ENCODE peak calls at places on chromosomes 3 and 15, in seven cellular contexts. S is activated B cell treated with CpG ODN at 0.5 μM for 24 hours; O is CD4-positive, alpha-beta T cell; B is lower leg skin; G is mesothelial cell of epicardium; W is GM20000; D is fibroblast of mammary gland. P is an unnamed sample.

GRCh38 chr3:11413071-11413470 is 140.9 kb downstream of the ATG7 start:
- DNase-seq in S (no peak), O (no peak), B (no peak), G (no peak), W (no peak), D (no peak), P (no peak)

GRCh38 chr3:46356909-46357308 is 3.0 kb downstream of the CCR2 start:
- DNase-seq in S (no peak), O (no peak), B (no peak), G (no peak), W (no peak), D (no peak), P (no peak)

GRCh38 chr3:14118400-14119165 is 6.1 kb downstream of the CHCHD4 start:
- DNase-seq in S (no peak), O (no peak), B (no peak), G (peak), W (peak), D (peak), P (no peak)

GRCh38 chr15:40486066-40486770 is 15.4 kb downstream of the CHST14 start:
- DNase-seq in S (no peak), O (no peak), B (no peak), G (no peak), W (no peak), D (no peak), P (no peak)

GRCh38 chr15:66400351-66400774 is 13.7 kb downstream of the MAP2K1 start:
- DNase-seq in S (no peak), O (no peak), B (no peak), G (no peak), W (no peak), D (peak), P (no peak)

GRCh38 chr3:4821975-4822374 is 157.3 kb upstream of the BHLHE40 start:
- DNase-seq in S (no peak), O (peak), B (no peak), G (no peak), W (no peak), D (no peak), P (no peak)

GRCh38 chr3:149267565-149267964 is 45.9 kb upstream of the CP start:
- DNase-seq in S (no peak), O (no peak), B (no peak), G (no peak), W (no peak), D (no peak), P (no peak)

GRCh38 chr3:122864498-122864897 is 69.6 kb downstream of the SLC49A4 start:
- DNase-seq in S (no peak), O (no peak), B (no peak), G (no peak), W (no peak), D (no peak), P (no peak)

GRCh38 chr15:33296050-33296449 is 14.7 kb upstream of the RYR3 start:
- DNase-seq in S (no peak), O (no peak), B (no peak), G (no peak), W (no peak), D (no peak), P (no peak)

GRCh38 chr3:43009547-43009946 is 30.4 kb downstream of the GASK1A start:
- DNase-seq in S (no peak), O (no peak), B (no peak), G (no peak), W (no peak), D (no peak), P (no peak)
- TF ChIP-seq CTCF in S (no peak), O (no peak), B (no peak), G (no peak), W (no peak), D (no peak), P (peak)

GRCh38 chr3:57910988-57911387 is 97.2 kb upstream of the FLNB start:
- DNase-seq in S (no peak), O (peak), B (no peak), G (no peak), W (no peak), D (no peak), P (no peak)
- TF ChIP-seq CTCF in S (no peak), O (peak), B (no peak), G (no peak), W (no peak), D (peak), P (peak)

GRCh38 chr3:155870945-155871745 is 695 bp downstream of the GMPS start:
- DNase-seq in S (peak), O (peak), B (peak), G (peak), W (peak), D (peak), P (peak)

GRCh38 chr3:155871746-155872158 is 1.3 kb downstream of the GMPS start:
- DNase-seq in S (no peak), O (no peak), B (no peak), G (no peak), W (no peak), D (no peak), P (no peak)

GRCh38 chr3:155869664-155870063 is 786 bp upstream of the GMPS start:
- DNase-seq in S (no peak), O (no peak), B (no peak), G (no peak), W (no peak), D (no peak), P (no peak)

GRCh38 chr3:155872904-155873646 is 2.6 kb downstream of the GMPS start:
- DNase-seq in S (no peak), O (no peak), B (no peak), G (no peak), W (no peak), D (no peak), P (no peak)

GRCh38 chr3:155870133-155870944 is at the start of gene GMPS:
- DNase-seq in S (peak), O (peak), B (peak), G (peak), W (peak), D (peak), P (peak)
- TF ChIP-seq CTCF in S (no peak), O (peak), B (no peak), G (no peak), W (peak), D (no peak), P (peak)

DNA sequence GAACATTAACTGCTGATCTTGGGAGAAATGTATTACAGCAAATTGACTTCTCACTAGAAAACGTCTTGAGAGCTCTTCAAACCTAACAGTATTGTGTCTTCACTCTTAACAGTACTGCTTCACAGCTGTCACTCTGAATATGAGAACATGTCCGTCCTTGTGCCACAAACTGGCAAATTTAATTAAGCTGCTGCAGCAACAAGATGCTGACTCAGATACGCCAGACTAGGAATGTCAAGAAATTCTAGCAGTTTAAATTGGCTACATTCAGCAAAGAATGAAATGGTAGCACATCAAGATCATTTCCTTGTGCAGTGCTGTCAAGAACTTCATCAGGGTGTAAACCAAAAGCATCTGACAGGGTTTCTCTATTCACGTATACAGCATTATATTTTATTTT is 7.6 kb downstream of the ICE2 start:
- DNase-seq in S (no peak), O (no peak), B (no peak), G (no peak), W (no peak), D (no peak), P (no peak)
- TF ChIP-seq CTCF in S (no peak), O (no peak), B (no peak), G (no peak), W (no peak), D (no peak), P (no peak)

GRCh38 chr3:160931474-160931873 is 173.7 kb downstream of the B3GALNT1 start:
- DNase-seq in S (no peak), O (no peak), B (no peak), G (no peak), W (no peak), D (peak), P (no peak)

GRCh38 chr3:160924776-160925175 is 168.7 kb downstream of the PPM1L start:
- DNase-seq in S (no peak), O (no peak), B (no peak), G (no peak), W (no peak), D (no peak), P (no peak)

GRCh38 chr3:160927620-160928019 is 171.6 kb downstream of the PPM1L start:
- DNase-seq in S (no peak), O (no peak), B (no peak), G (no peak), W (no peak), D (no peak), P (no peak)

GRCh38 chr3:160929595-160929994 is 173.6 kb downstream of the PPM1L start:
- DNase-seq in S (no peak), O (no peak), B (no peak), G (no peak), W (no peak), D (no peak), P (no peak)

DNA sequence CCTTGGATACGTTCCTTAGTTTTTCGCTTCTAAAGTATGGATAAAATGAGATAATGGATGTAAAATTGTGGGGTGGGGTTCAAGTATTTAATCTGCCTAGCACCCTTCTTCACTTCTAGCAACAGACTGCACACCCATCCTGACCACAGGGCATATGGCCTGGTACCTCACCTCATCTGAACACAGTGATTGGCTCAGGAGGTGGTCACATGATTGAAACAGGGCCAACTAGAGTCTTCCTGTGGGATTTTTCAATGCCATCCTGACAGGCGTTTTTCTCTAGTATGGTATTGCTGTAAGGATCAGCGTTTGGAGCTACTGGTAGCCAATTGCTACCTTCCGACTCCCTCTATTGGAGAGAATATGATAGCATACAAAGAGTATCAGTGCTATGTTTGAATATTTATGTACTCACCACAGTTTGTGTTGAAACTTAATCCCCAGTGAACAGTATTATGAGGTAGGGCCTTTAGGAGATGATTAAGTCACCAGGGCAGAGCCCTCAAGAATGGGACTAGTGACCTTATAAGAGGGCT is 172.2 kb downstream of the PPM1L start:
- DNase-seq in S (no peak), O (no peak), B (no peak), G (no peak), W (no peak), D (no peak), P (no peak)
- TF ChIP-seq CTCF in S (no peak), O (no peak), B (no peak), G (no peak), W (no peak), D (peak), P (no peak)

GRCh38 chr3:133992385-133992784 is 37.3 kb downstream of the SLCO2A1 start:
- DNase-seq in S (no peak), O (no peak), B (no peak), G (no peak), W (no peak), D (no peak), P (no peak)
- TF ChIP-seq CTCF in S (no peak), O (no peak), B (no peak), G (no peak), W (no peak), D (no peak), P (peak)

GRCh38 chr3:56321383-56321782 is 146.9 kb downstream of the ERC2 start:
- DNase-seq in S (no peak), O (no peak), B (no peak), G (no peak), W (no peak), D (no peak), P (no peak)

GRCh38 chr3:56321892-56322291 is 146.4 kb downstream of the ERC2 start:
- DNase-seq in S (no peak), O (no peak), B (no peak), G (no peak), W (no peak), D (no peak), P (no peak)

GRCh38 chr3:56323986-56324420 is 144.3 kb downstream of the ERC2 start:
- DNase-seq in S (no peak), O (no peak), B (no peak), G (no peak), W (no peak), D (peak), P (no peak)

GRCh38 chr3:56324473-56324872 is 143.8 kb downstream of the ERC2 start:
- DNase-seq in S (no peak), O (no peak), B (no peak), G (no peak), W (no peak), D (no peak), P (no peak)

DNA sequence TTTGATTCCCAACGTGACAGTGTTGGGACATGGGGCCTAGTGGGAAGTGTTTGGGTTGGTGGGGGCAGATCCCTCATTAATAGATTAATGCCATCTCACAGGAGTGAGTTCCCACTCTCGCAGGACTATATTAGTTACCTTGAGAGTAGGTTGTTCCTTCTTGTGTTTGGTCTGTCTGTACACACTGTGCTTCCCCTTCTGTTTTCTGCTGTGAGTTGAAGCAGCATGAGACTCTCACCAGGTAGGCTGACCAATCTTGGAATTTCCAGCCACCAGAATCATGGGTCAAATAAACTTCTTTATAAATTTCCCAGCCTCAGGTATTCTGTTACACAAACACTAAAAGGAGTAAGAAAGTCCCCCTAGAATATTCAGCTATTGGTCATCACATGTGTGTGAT is 145.4 kb downstream of the ERC2 start:
- DNase-seq in S (no peak), O (no peak), B (no peak), G (no peak), W (no peak), D (no peak), P (no peak)
- TF ChIP-seq CTCF in S (no peak), O (no peak), B (no peak), G (no peak), W (no peak), D (no peak), P (no peak)

GRCh38 chr15:70196314-70197291 is 98.9 kb upstream of the TLE3 start:
- DNase-seq in S (peak), O (peak), B (peak), G (peak), W (peak), D (peak), P (no peak)
- TF ChIP-seq CTCF in S (no peak), O (no peak), B (no peak), G (no peak), W (no peak), D (no peak), P (no peak)

GRCh38 chr15:88874275-88874674 is 21.1 kb downstream of the HAPLN3 start:
- DNase-seq in S (no peak), O (no peak), B (no peak), G (no peak), W (no peak), D (no peak), P (no peak)
- TF ChIP-seq CTCF in S (no peak), O (no peak), B (no peak), G (no peak), W (no peak), D (no peak), P (no peak)